ENCODE peak calls at places on chromosomes 16 and 17, in nine cellular contexts. One of them, this sample, is unnamed.

GRCh38 chr16:57627184-57627871 is 1.1 kb upstream of the ADGRG1 start:
- DNase-seq in breast epithelium: peak
- DNase-seq in GM12891: no peak
- DNase-seq in IMR-90: peak
- DNase-seq in HCT116: no peak
- DNase-seq in heart left ventricle: peak
- DNase-seq in ovary: no peak
- DNase-seq in A549: peak
- DNase-seq in adrenal gland: no peak
- DNase-seq in this sample: no peak

GRCh38 chr16:63982156-63982555 is 1139.7 kb downstream of the CDH11 start:
- DNase-seq in heart left ventricle: no peak
- DNase-seq in ovary: no peak
- DNase-seq in adrenal gland: no peak
- DNase-seq in GM12891: no peak
- DNase-seq in HCT116: no peak
- DNase-seq in breast epithelium: no peak
- DNase-seq in A549: no peak
- DNase-seq in IMR-90: no peak
- DNase-seq in this sample: no peak

GRCh38 chr16:4026854-4027253 is 89.4 kb downstream of the ADCY9 start:
- DNase-seq in A549: no peak
- DNase-seq in adrenal gland: no peak
- DNase-seq in ovary: no peak
- DNase-seq in GM12891: no peak
- DNase-seq in HCT116: no peak
- DNase-seq in IMR-90: no peak
- DNase-seq in breast epithelium: no peak
- DNase-seq in heart left ventricle: no peak
- DNase-seq in this sample: no peak

GRCh38 chr16:82044585-82044911 is 9.5 kb downstream of the HSD17B2 start:
- DNase-seq in GM12891: no peak
- DNase-seq in breast epithelium: no peak
- DNase-seq in IMR-90: no peak
- DNase-seq in heart left ventricle: no peak
- DNase-seq in HCT116: no peak
- DNase-seq in A549: no peak
- DNase-seq in ovary: no peak
- DNase-seq in adrenal gland: no peak
- DNase-seq in this sample: no peak

GRCh38 chr17:42275527-42276358 is 448 bp downstream of the STAT5B start:
- DNase-seq in breast epithelium: peak
- DNase-seq in A549: no peak
- DNase-seq in GM12891: peak
- DNase-seq in HCT116: no peak
- DNase-seq in ovary: peak
- DNase-seq in adrenal gland: peak
- DNase-seq in heart left ventricle: peak
- DNase-seq in IMR-90: peak
- DNase-seq in this sample: no peak

GRCh38 chr17:15321556-15322250 is 19.7 kb downstream of the TEKT3 start:
- DNase-seq in A549: no peak
- DNase-seq in GM12891: no peak
- DNase-seq in adrenal gland: no peak
- DNase-seq in HCT116: no peak
- DNase-seq in heart left ventricle: no peak
- DNase-seq in ovary: no peak
- DNase-seq in IMR-90: peak
- DNase-seq in breast epithelium: no peak
- DNase-seq in this sample: no peak

GRCh38 chr17:68694791-68695485 is 93.8 kb upstream of the FAM20A start:
- DNase-seq in A549: no peak
- DNase-seq in IMR-90: no peak
- DNase-seq in ovary: no peak
- DNase-seq in heart left ventricle: no peak
- DNase-seq in breast epithelium: no peak
- DNase-seq in adrenal gland: no peak
- DNase-seq in HCT116: no peak
- DNase-seq in GM12891: no peak
- DNase-seq in this sample: no peak

GRCh38 chr16:28320023-28320561 is 27.8 kb downstream of the SBK1 start:
- DNase-seq in ovary: no peak
- DNase-seq in adrenal gland: no peak
- DNase-seq in GM12891: no peak
- DNase-seq in HCT116: no peak
- DNase-seq in IMR-90: no peak
- DNase-seq in heart left ventricle: no peak
- DNase-seq in breast epithelium: no peak
- DNase-seq in A549: no peak
- DNase-seq in this sample: no peak

GRCh38 chr16:4011940-4012629 is 104.2 kb downstream of the ADCY9 start:
- DNase-seq in heart left ventricle: no peak
- DNase-seq in GM12891: no peak
- DNase-seq in IMR-90: no peak
- DNase-seq in HCT116: no peak
- DNase-seq in breast epithelium: no peak
- DNase-seq in ovary: no peak
- DNase-seq in adrenal gland: no peak
- DNase-seq in A549: no peak
- DNase-seq in this sample: no peak

GRCh38 chr16:87686697-87687570 is 78.9 kb downstream of the KLHDC4 start:
- DNase-seq in GM12891: no peak
- DNase-seq in breast epithelium: no peak
- DNase-seq in A549: no peak
- DNase-seq in HCT116: no peak
- DNase-seq in IMR-90: no peak
- DNase-seq in heart left ventricle: no peak
- DNase-seq in adrenal gland: no peak
- DNase-seq in ovary: no peak
- DNase-seq in this sample: no peak

GRCh38 chr17:65099941-65100315 is 37.2 kb upstream of the RGS9 start:
- DNase-seq in HCT116: peak
- DNase-seq in adrenal gland: peak
- DNase-seq in IMR-90: peak
- DNase-seq in ovary: no peak
- DNase-seq in A549: peak
- DNase-seq in heart left ventricle: no peak
- DNase-seq in GM12891: peak
- DNase-seq in breast epithelium: peak
- DNase-seq in this sample: no peak

GRCh38 chr17:76405967-76406647 is 21.7 kb downstream of the SPHK1 start:
- DNase-seq in adrenal gland: peak
- DNase-seq in A549: no peak
- DNase-seq in ovary: peak
- DNase-seq in GM12891: no peak
- DNase-seq in HCT116: no peak
- DNase-seq in breast epithelium: no peak
- DNase-seq in heart left ventricle: peak
- DNase-seq in IMR-90: peak
- DNase-seq in this sample: no peak

GRCh38 chr17:53253956-53254597 is 568.6 kb upstream of the KIF2B start:
- DNase-seq in HCT116: no peak
- DNase-seq in A549: no peak
- DNase-seq in breast epithelium: no peak
- DNase-seq in adrenal gland: no peak
- DNase-seq in ovary: no peak
- DNase-seq in heart left ventricle: no peak
- DNase-seq in GM12891: no peak
- DNase-seq in IMR-90: no peak
- DNase-seq in this sample: no peak

DNA sequence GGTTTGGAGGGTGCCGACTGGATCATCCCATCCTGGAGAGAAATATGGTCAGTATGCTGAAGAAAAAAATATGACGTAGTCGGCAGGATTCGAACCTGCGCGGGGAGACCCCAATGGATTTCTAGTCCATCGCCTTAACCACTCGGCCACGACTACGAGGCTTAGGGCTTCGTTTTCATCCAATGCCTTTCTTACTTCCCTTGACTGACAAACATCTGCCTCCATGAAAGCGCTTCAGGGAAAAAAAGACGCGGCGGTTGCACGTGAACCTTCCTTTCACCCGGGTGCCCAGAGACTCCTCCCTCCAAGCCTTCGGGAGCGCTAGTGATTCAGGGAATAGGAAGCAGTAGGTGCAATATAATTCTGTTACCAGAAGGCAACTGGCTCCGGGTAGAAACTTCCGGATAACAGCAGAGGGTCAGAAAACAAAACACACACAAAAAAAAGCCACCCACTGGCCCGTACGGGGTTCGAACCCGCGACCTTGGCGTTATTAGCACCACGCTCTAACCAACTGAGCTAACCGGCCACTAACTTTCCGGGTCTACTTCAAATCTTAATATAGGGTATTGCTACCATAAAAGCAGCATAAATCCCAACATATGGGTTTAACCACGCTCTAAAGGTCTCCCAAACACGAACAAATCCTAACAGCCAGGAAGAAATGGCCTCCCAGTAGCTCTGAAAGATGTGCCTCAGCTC is 16.3 kb upstream of the AURKB start:
- DNase-seq in heart left ventricle: peak
- DNase-seq in ovary: peak
- DNase-seq in IMR-90: peak
- DNase-seq in breast epithelium: peak
- DNase-seq in adrenal gland: peak
- DNase-seq in GM12891: no peak
- DNase-seq in A549: peak
- DNase-seq in HCT116: peak
- DNase-seq in this sample: peak
- TF ChIP-seq POLR2A in heart left ventricle: peak
- TF ChIP-seq POLR2A in ovary: no peak
- TF ChIP-seq POLR2A in IMR-90: peak
- TF ChIP-seq POLR2A in breast epithelium: no peak
- TF ChIP-seq POLR2A in adrenal gland: no peak
- TF ChIP-seq POLR2A in GM12891: no peak
- TF ChIP-seq POLR2A in A549: no peak
- TF ChIP-seq POLR2A in HCT116: no peak
- TF ChIP-seq POLR2A in this sample: peak

GRCh38 chr16:89720520-89720858 is 209 bp downstream of the VPS9D1 start:
- DNase-seq in GM12891: no peak
- DNase-seq in IMR-90: no peak
- DNase-seq in HCT116: no peak
- DNase-seq in ovary: peak
- DNase-seq in adrenal gland: peak
- DNase-seq in heart left ventricle: no peak
- DNase-seq in breast epithelium: no peak
- DNase-seq in A549: no peak
- DNase-seq in this sample: no peak

GRCh38 chr16:89722392-89723278 is 1.3 kb downstream of the ZNF276 start:
- DNase-seq in IMR-90: peak
- DNase-seq in breast epithelium: no peak
- DNase-seq in adrenal gland: peak
- DNase-seq in heart left ventricle: peak
- DNase-seq in HCT116: peak
- DNase-seq in A549: no peak
- DNase-seq in GM12891: peak
- DNase-seq in ovary: peak
- DNase-seq in this sample: peak

GRCh38 chr16:89723279-89724250 is 2.2 kb downstream of the ZNF276 start:
- DNase-seq in adrenal gland: no peak
- DNase-seq in breast epithelium: no peak
- DNase-seq in ovary: peak
- DNase-seq in heart left ventricle: peak
- DNase-seq in A549: no peak
- DNase-seq in HCT116: no peak
- DNase-seq in GM12891: no peak
- DNase-seq in IMR-90: peak
- DNase-seq in this sample: no peak

GRCh38 chr16:89720859-89721643 is at the start of the genes VPS9D1 and ZNF276:
- DNase-seq in IMR-90: peak
- DNase-seq in GM12891: peak
- DNase-seq in HCT116: peak
- DNase-seq in heart left ventricle: peak
- DNase-seq in A549: peak
- DNase-seq in adrenal gland: peak
- DNase-seq in breast epithelium: peak
- DNase-seq in ovary: peak
- DNase-seq in this sample: peak

GRCh38 chr16:89721644-89722391 is 481 bp downstream of the ZNF276 start:
- DNase-seq in HCT116: no peak
- DNase-seq in breast epithelium: no peak
- DNase-seq in heart left ventricle: peak
- DNase-seq in adrenal gland: peak
- DNase-seq in ovary: no peak
- DNase-seq in A549: peak
- DNase-seq in IMR-90: peak
- DNase-seq in GM12891: no peak
- DNase-seq in this sample: peak
- TF ChIP-seq POLR2A in HCT116: no peak
- TF ChIP-seq POLR2A in breast epithelium: no peak
- TF ChIP-seq POLR2A in heart left ventricle: no peak
- TF ChIP-seq POLR2A in adrenal gland: peak
- TF ChIP-seq POLR2A in ovary: no peak
- TF ChIP-seq POLR2A in A549: no peak
- TF ChIP-seq POLR2A in IMR-90: no peak
- TF ChIP-seq POLR2A in GM12891: no peak
- TF ChIP-seq POLR2A in this sample: no peak

GRCh38 chr16:75620326-75621169 is 2.5 kb downstream of the ADAT1 start:
- DNase-seq in IMR-90: no peak
- DNase-seq in adrenal gland: no peak
- DNase-seq in ovary: no peak
- DNase-seq in heart left ventricle: no peak
- DNase-seq in HCT116: no peak
- DNase-seq in breast epithelium: no peak
- DNase-seq in GM12891: no peak
- DNase-seq in A549: no peak
- DNase-seq in this sample: no peak
- TF ChIP-seq POLR2A in IMR-90: no peak
- TF ChIP-seq POLR2A in adrenal gland: no peak
- TF ChIP-seq POLR2A in ovary: no peak
- TF ChIP-seq POLR2A in heart left ventricle: no peak
- TF ChIP-seq POLR2A in HCT116: no peak
- TF ChIP-seq POLR2A in breast epithelium: no peak
- TF ChIP-seq POLR2A in GM12891: no peak
- TF ChIP-seq POLR2A in A549: no peak
- TF ChIP-seq POLR2A in this sample: no peak

DNA sequence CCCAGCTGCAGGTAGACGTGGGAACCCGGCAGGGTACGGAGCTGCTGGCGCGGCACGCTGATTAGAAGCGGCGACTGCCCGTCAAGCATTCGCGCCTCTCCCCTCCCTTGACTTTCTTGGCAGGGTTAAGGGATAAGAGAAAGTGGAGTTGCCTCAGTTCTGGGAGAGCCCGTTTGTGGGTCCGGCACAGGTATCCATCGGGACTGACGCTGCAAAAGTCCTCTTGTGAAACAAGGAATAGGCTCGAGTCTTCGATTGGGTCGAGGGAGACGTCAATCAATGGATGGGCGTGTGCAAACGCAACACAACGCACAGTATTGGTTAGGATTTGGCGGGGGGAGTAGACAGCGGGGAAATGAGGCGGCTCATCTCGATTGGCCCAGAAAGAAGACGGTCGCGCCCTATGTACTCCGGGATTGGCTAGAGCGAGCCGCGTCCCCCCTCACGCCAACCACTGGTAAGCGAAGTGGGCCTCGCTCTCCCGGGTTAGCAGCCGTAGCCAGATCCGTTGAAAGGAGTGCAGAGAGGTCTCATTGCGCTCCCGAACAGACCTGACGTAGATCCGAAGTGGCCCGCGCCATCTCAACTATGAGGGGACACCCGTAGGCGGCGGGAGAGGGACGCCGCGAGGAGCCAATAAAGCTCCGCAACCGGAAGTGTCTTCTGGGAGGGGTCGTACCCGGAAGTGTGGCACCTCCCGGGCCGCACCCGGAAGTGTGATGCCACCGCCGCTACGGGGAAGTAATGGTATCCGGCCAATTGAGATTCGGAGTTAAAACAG is at the start of gene MON1B:
- DNase-seq in heart left ventricle: peak
- DNase-seq in HCT116: peak
- DNase-seq in breast epithelium: peak
- DNase-seq in IMR-90: peak
- DNase-seq in A549: peak
- DNase-seq in ovary: peak
- DNase-seq in adrenal gland: peak
- DNase-seq in GM12891: peak
- DNase-seq in this sample: peak
- TF ChIP-seq POLR2A in heart left ventricle: peak
- TF ChIP-seq POLR2A in HCT116: no peak
- TF ChIP-seq POLR2A in breast epithelium: peak
- TF ChIP-seq POLR2A in IMR-90: peak
- TF ChIP-seq POLR2A in A549: peak
- TF ChIP-seq POLR2A in ovary: peak
- TF ChIP-seq POLR2A in adrenal gland: peak
- TF ChIP-seq POLR2A in GM12891: peak
- TF ChIP-seq POLR2A in this sample: peak